ENCODE peak calls at places on chromosome 9, in four cellular contexts. One of them, this sample, is unnamed.

GRCh38 chr9:18343799-18344198 is 130.2 kb upstream of the ADAMTSL1 start:
- DNase-seq in choroid plexus epithelial cell: peak
- DNase-seq in activated T-cell treated with anti-CD3 and anti-CD28 coated beads for 48 hours: no peak
- DNase-seq in chondrocyte: no peak
- DNase-seq in this sample: no peak

GRCh38 chr9:89794918-89795317 is 190.1 kb downstream of the GADD45G start:
- DNase-seq in chondrocyte: no peak
- DNase-seq in activated T-cell treated with anti-CD3 and anti-CD28 coated beads for 48 hours: no peak
- DNase-seq in choroid plexus epithelial cell: no peak
- DNase-seq in this sample: no peak

GRCh38 chr9:95506438-95506691 is 10.4 kb downstream of the PTCH1 start:
- DNase-seq in chondrocyte: no peak
- DNase-seq in choroid plexus epithelial cell: peak
- DNase-seq in activated T-cell treated with anti-CD3 and anti-CD28 coated beads for 48 hours: peak
- DNase-seq in this sample: peak

GRCh38 chr9:109475526-109475925 is 22.6 kb downstream of the PTPN3 start:
- DNase-seq in activated T-cell treated with anti-CD3 and anti-CD28 coated beads for 48 hours: no peak
- DNase-seq in chondrocyte: no peak
- DNase-seq in choroid plexus epithelial cell: no peak
- DNase-seq in this sample: no peak

GRCh38 chr9:15967068-15967467 is 414.2 kb downstream of the CCDC171 start:
- DNase-seq in activated T-cell treated with anti-CD3 and anti-CD28 coated beads for 48 hours: no peak
- DNase-seq in chondrocyte: no peak
- DNase-seq in choroid plexus epithelial cell: peak
- DNase-seq in this sample: no peak

GRCh38 chr9:96251451-96251850 is 50.5 kb downstream of the HSD17B3 start:
- DNase-seq in choroid plexus epithelial cell: no peak
- DNase-seq in activated T-cell treated with anti-CD3 and anti-CD28 coated beads for 48 hours: no peak
- DNase-seq in chondrocyte: no peak
- DNase-seq in this sample: no peak

GRCh38 chr9:99231708-99232107 is 9.6 kb downstream of the SEC61B start:
- DNase-seq in choroid plexus epithelial cell: peak
- DNase-seq in chondrocyte: no peak
- DNase-seq in activated T-cell treated with anti-CD3 and anti-CD28 coated beads for 48 hours: no peak
- DNase-seq in this sample: peak

GRCh38 chr9:136521541-136521940 is 24.3 kb downstream of the NOTCH1 start:
- DNase-seq in chondrocyte: no peak
- DNase-seq in activated T-cell treated with anti-CD3 and anti-CD28 coated beads for 48 hours: no peak
- DNase-seq in choroid plexus epithelial cell: no peak
- DNase-seq in this sample: no peak

GRCh38 chr9:97830884-97831829 is 21.9 kb upstream of the FOXE1 start:
- DNase-seq in choroid plexus epithelial cell: no peak
- DNase-seq in chondrocyte: no peak
- DNase-seq in activated T-cell treated with anti-CD3 and anti-CD28 coated beads for 48 hours: no peak
- DNase-seq in this sample: no peak

GRCh38 chr9:34499101-34499500 is 23.7 kb downstream of the ENHO start:
- DNase-seq in chondrocyte: no peak
- DNase-seq in choroid plexus epithelial cell: no peak
- DNase-seq in activated T-cell treated with anti-CD3 and anti-CD28 coated beads for 48 hours: no peak
- DNase-seq in this sample: no peak

This sample was measured in memory B cell.